ENCODE peak calls at places on chromosomes 13 and 19, in five cellular contexts. N is NCI-H2081; V is mammary epithelial cell; Q is GM13976; L is stimulated activated CD8-positive, alpha-beta memory T cell treated with anti-CD3 and anti-CD28 coated beads, Interleukin-7, amount 100 ng/mL, for 1 hour. Z is an unnamed sample.
A peak's percentile ranks its signal among the peaks of the same experiment; 100 is the strongest.

GRCh38 chr19:35901854-35902661 is at the start of gene HCST:
- DNase-seq in N (no peak), V (peak; percentile 41), Q (no peak), L (no peak), Z (peak; percentile 77)

GRCh38 chr13:27978301-27978968 is 9.3 kb upstream of the CDX2 start:
- DNase-seq in N (no peak), V (no peak), Q (no peak), L (no peak), Z (no peak)

GRCh38 chr19:18282021-18282787 is 782 bp upstream of the JUND start:
- DNase-seq in N (no peak), V (no peak), Q (no peak), L (no peak), Z (no peak)

GRCh38 chr19:18385675-18386542 is at the start of gene GDF15:
- DNase-seq in N (no peak), V (peak; percentile 69), Q (peak; percentile 76), L (no peak), Z (peak; percentile 63)

GRCh38 chr19:53961523-53962345 is 1.0 kb upstream of the CACNG8 start:
- DNase-seq in N (no peak), V (no peak), Q (peak; percentile 30), L (no peak), Z (no peak)

GRCh38 chr19:15635016-15635805 is 5.5 kb upstream of the CYP4F3 start:
- DNase-seq in N (no peak), V (peak; percentile 72), Q (no peak), L (no peak), Z (no peak)

GRCh38 chr13:90336507-90336906 is 1011.0 kb upstream of the MIR17HG start:
- DNase-seq in N (no peak), V (peak; percentile 46), Q (no peak), L (no peak), Z (no peak)

GRCh38 chr19:19550454-19550842 is 12.4 kb downstream of the CILP2 start:
- DNase-seq in N (no peak), V (no peak), Q (no peak), L (no peak), Z (no peak)

GRCh38 chr13:83162493-83162892 is 719.8 kb downstream of the SLITRK1 start:
- DNase-seq in N (no peak), V (no peak), Q (no peak), L (no peak), Z (no peak)

GRCh38 chr19:33905473-33905936 is 108.8 kb downstream of the KCTD15 start:
- DNase-seq in N (no peak), V (peak; percentile 18), Q (no peak), L (no peak), Z (no peak)

GRCh38 chr19:703651-704446 is 4.9 kb upstream of the PALM start:
- DNase-seq in N (no peak), V (peak; percentile 16), Q (peak; percentile 85), L (peak; percentile 38), Z (no peak)

GRCh38 chr19:36152061-36152885 is at the start of gene COX7A1:
- DNase-seq in N (no peak), V (no peak), Q (no peak), L (no peak), Z (no peak)

GRCh38 chr19:39474139-39474620 is 6.5 kb upstream of the TIMM50 start:
- DNase-seq in N (peak; percentile 44), V (no peak), Q (peak; percentile 79), L (peak; percentile 52), Z (peak; percentile 72)

GRCh38 chr19:1618157-1619093 is 13.2 kb upstream of the UQCR11 start:
- DNase-seq in N (no peak), V (peak; percentile 24), Q (peak; percentile 82), L (no peak), Z (no peak)

GRCh38 chr13:63291701-63292100 is 1876.1 kb upstream of the PCDH20 start:
- DNase-seq in N (no peak), V (no peak), Q (no peak), L (no peak), Z (no peak)

GRCh38 chr13:43915451-43915850 is 35.7 kb downstream of the LACC1 start:
- DNase-seq in N (no peak), V (no peak), Q (no peak), L (no peak), Z (no peak)

GRCh38 chr13:44432595-44432994 is 59.0 kb downstream of the SERP2 start:
- DNase-seq in N (no peak), V (peak; percentile 15), Q (no peak), L (no peak), Z (no peak)

GRCh38 chr19:18998276-18998675 is 35.0 kb downstream of the SUGP2 start:
- DNase-seq in N (no peak), V (no peak), Q (no peak), L (no peak), Z (no peak)

GRCh38 chr19:3505598-3506383 is at the start of gene FZR1:
- DNase-seq in N (peak; percentile 99), V (peak; percentile 98), Q (peak; percentile 100), L (peak; percentile 100), Z (peak; percentile 100)

GRCh38 chr19:11324079-11324661 is 15.3 kb downstream of the RAB3D start:
- DNase-seq in N (peak; percentile 85), V (peak; percentile 91), Q (peak; percentile 74), L (no peak), Z (peak; percentile 92)